ENCODE peak calls at places on chromosome 13, in six cellular contexts. C is foreskin fibroblast, Y is thoracic aorta, N is spleen, G is right atrium auricular region, D is esophagus squamous epithelium. Q is an unnamed sample.

GRCh38 chr13:67736646-67737420 is 506.7 kb upstream of the PCDH9 start:
- DNase-seq in C (peak; percentile 59), N (no peak), D (no peak), G (no peak), Y (no peak), Q (peak; percentile 90)

GRCh38 chr13:100497394-100497793 is 91.2 kb downstream of the GGACT start:
- DNase-seq in D (no peak), C (peak; percentile 48), Y (no peak), N (no peak), G (no peak), Q (no peak)

GRCh38 chr13:100089633-100090032 is 740 bp downstream of the PCCA start:
- DNase-seq in C (peak; percentile 22), D (no peak), G (no peak), N (no peak), Y (no peak), Q (no peak)

GRCh38 chr13:30108913-30109237 is 198.5 kb downstream of the KATNAL1 start:
- DNase-seq in N (no peak), Y (no peak), C (no peak), D (no peak), G (no peak), Q (no peak)

GRCh38 chr13:85772379-85772778 is 26.8 kb downstream of the SLITRK6 start:
- DNase-seq in N (no peak), Y (no peak), D (no peak), G (no peak), C (no peak), Q (no peak)

GRCh38 chr13:27161423-27161822 is 10.2 kb downstream of the USP12 start:
- DNase-seq in Y (no peak), G (no peak), N (no peak), C (no peak), D (no peak), Q (no peak)

GRCh38 chr13:44283598-44283997 is 90.0 kb upstream of the SERP2 start:
- DNase-seq in D (no peak), C (no peak), N (no peak), Y (no peak), G (no peak), Q (no peak)

GRCh38 chr13:113796948-113797676 is 38.1 kb downstream of the TMEM255B start:
- DNase-seq in N (peak; percentile 61), C (no peak), G (no peak), Y (no peak), D (no peak), Q (no peak)

GRCh38 chr13:67416047-67416925 is 186.2 kb upstream of the PCDH9 start:
- DNase-seq in C (peak; percentile 63), Y (no peak), D (no peak), N (no peak), G (no peak), Q (no peak)

GRCh38 chr13:89457977-89458376 is 1786.8 kb downstream of the SLITRK5 start:
- DNase-seq in C (no peak), G (no peak), Y (no peak), D (no peak), N (no peak), Q (peak; percentile 67)

GRCh38 chr13:74767031-74767430 is 632.8 kb upstream of the KLF12 start:
- DNase-seq in Y (no peak), G (no peak), D (no peak), C (peak; percentile 81), N (no peak), Q (no peak)

GRCh38 chr13:46961719-46962118 is 64.9 kb upstream of the HTR2A start:
- DNase-seq in D (no peak), G (no peak), C (peak; percentile 84), N (no peak), Y (no peak), Q (no peak)

GRCh38 chr13:55569082-55569481 is 1571.6 kb upstream of the PRR20A start:
- DNase-seq in D (no peak), C (no peak), G (no peak), N (no peak), Y (no peak), Q (no peak)

GRCh38 chr13:100608906-100609305 is 20.3 kb upstream of the GGACT start:
- DNase-seq in C (no peak), Y (no peak), G (no peak), N (no peak), D (no peak), Q (no peak)

GRCh38 chr13:113875829-113876228 is 12.0 kb upstream of the GAS6 start:
- DNase-seq in G (no peak), Y (no peak), C (no peak), N (no peak), D (no peak), Q (no peak)

GRCh38 chr13:62551588-62551987 is 1135.9 kb upstream of the PCDH20 start:
- DNase-seq in G (no peak), Y (no peak), C (no peak), D (no peak), N (no peak), Q (no peak)

GRCh38 chr13:42007844-42008243 is 40.6 kb upstream of the DGKH start:
- DNase-seq in N (no peak), Y (no peak), D (no peak), G (no peak), C (peak; percentile 69), Q (no peak)

GRCh38 chr13:94020833-94021232 is 458.6 kb downstream of the DCT start:
- DNase-seq in Y (no peak), N (no peak), C (peak; percentile 58), G (no peak), D (no peak), Q (no peak)

GRCh38 chr13:28558126-28558525 is 63.2 kb upstream of the FLT1 start:
- DNase-seq in C (peak; percentile 94), G (no peak), Y (no peak), N (no peak), D (no peak), Q (peak; percentile 80)

GRCh38 chr13:46168341-46168740 is 13.6 kb downstream of the LCP1 start:
- DNase-seq in Y (no peak), N (peak; percentile 81), G (no peak), D (no peak), C (peak; percentile 55), Q (no peak)

GRCh38 chr13:107210216-107211010 is 642.5 kb upstream of the ARGLU1 start:
- DNase-seq in N (no peak), C (peak; percentile 1), D (no peak), G (no peak), Y (no peak), Q (no peak)

GRCh38 chr13:112198611-112199010 is 131.7 kb downstream of the SOX1 start:
- DNase-seq in C (no peak), N (no peak), Y (no peak), D (no peak), G (no peak), Q (no peak)

GRCh38 chr13:112193463-112194166 is 126.7 kb downstream of the SOX1 start:
- DNase-seq in Y (no peak), C (no peak), N (no peak), G (no peak), D (no peak), Q (no peak)

GRCh38 chr13:112194579-112194978 is 127.6 kb downstream of the SOX1 start:
- DNase-seq in C (no peak), G (no peak), N (no peak), D (no peak), Y (no peak), Q (no peak)

GRCh38 chr13:112188298-112188610 is 121.3 kb downstream of the SOX1 start:
- DNase-seq in Y (no peak), D (no peak), C (no peak), N (no peak), G (no peak), Q (no peak)

GRCh38 chr13:112194167-112194530 is 127.2 kb downstream of the SOX1 start:
- DNase-seq in G (no peak), N (no peak), Y (no peak), D (no peak), C (no peak), Q (no peak)
- H3K4me3 ChIP-seq in G (no peak overlapping the region), N (no peak overlapping the region), Y (no peak overlapping the region), D (no peak overlapping the region), C (no peak overlapping the region), Q (no peak overlapping the region)

GRCh38 chr13:25371608-25372274 is at the start of gene ATP8A2:
- DNase-seq in G (no peak), C (peak; percentile 29), N (no peak), Y (no peak), D (no peak), Q (no peak)

GRCh38 chr13:25371158-25371557 is 616 bp upstream of the ATP8A2 start:
- DNase-seq in G (no peak), C (no peak), N (no peak), Y (no peak), D (no peak), Q (no peak)

GRCh38 chr13:25375727-25376358 is 4.1 kb downstream of the ATP8A2 start:
- DNase-seq in D (no peak), N (no peak), Y (no peak), C (peak; percentile 62), G (no peak), Q (no peak)

GRCh38 chr13:25377244-25377962 is 5.6 kb downstream of the ATP8A2 start:
- DNase-seq in C (no peak), Y (no peak), G (no peak), D (no peak), N (no peak), Q (no peak)

GRCh38 chr13:25372275-25373081 is 704 bp downstream of the ATP8A2 start:
- DNase-seq in D (no peak), C (peak; percentile 16), Y (no peak), N (no peak), G (no peak), Q (no peak)
- H3K4me3 ChIP-seq in D (peak overlapping the region; percentile 19), C (no peak overlapping the region), Y (peak overlapping the region; percentile 59), N (peak overlapping the region; percentile 61), G (peak overlapping the region; percentile 39), Q (peak overlapping the region; percentile 80)

DNA sequence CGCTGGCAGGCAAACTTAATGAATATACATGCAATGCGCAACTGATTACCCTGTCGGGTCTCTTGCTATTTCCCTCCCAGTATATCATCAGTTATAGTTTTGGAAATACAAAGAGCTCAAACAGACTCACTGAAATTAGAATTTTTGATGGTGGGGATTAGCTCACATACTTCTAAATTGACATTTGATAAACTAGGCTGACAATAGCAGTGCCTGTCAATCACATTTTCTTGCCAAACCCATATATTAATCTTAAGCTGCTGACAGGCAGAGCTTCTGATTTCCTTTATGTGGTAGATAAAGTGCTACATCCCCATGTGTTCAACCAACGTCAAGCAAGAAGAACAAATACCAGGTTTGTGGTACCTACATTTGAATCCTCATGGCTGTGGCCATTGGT is 241.6 kb downstream of the DNAJC15 start:
- DNase-seq in C (no peak), D (no peak), G (no peak), N (no peak), Y (no peak), Q (no peak)
- H3K4me3 ChIP-seq in C (no peak overlapping the region), D (no peak overlapping the region), G (no peak overlapping the region), N (no peak overlapping the region), Y (no peak overlapping the region), Q (no peak overlapping the region)

DNA sequence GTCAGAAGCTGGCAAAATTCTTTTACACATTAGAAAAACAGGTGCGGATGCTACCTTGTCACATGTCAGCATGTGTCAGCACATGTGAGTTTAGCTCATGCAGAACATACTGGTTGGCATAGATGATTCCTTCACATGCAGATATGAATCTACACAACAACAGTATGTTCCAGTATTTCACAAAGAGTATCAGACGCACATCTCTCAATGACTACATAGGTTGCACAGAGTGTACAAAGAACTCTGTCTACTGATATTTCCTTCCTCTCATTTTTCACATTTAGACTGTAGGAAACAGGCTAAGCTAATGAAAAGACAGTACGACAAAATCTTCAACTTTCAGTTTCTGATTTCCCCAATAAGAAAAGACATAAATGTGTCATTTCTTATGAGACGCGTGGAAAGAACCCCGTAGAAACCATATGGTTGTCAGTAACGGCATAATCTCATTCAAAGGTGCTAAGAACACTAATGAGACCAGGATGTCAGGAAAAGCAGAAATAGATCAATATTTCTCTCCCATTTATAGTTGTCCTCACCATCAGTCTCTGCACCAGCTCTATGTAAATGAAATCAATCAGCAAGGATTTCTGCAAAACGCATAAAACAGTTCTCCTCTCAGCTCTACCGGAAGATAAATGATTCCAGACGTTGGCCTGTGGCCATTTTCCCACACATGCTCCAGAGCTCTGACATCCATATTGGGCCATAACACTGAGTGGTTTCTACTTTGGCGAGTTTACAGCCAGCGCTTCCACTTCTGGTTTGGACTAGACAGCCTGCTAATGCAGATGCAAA is 81.2 kb downstream of the STARD13 start:
- DNase-seq in N (no peak), Y (peak; percentile 36), C (peak; percentile 96), G (peak; percentile 76), D (no peak), Q (peak; percentile 86)
- H3K4me3 ChIP-seq in N (peak overlapping the region; percentile 53), Y (peak overlapping the region; percentile 77), C (peak overlapping the region; percentile 37), G (peak overlapping the region; percentile 38), D (no peak overlapping the region), Q (peak overlapping the region; percentile 78)

Q was measured in SK-N-MC.